ENCODE peak calls at places on chromosome 12, in eight cellular contexts. U is cardiac fibroblast; I is BE2C; T is lower leg skin; N is nephron progenitor cell; F is activated T-cell treated with anti-CD3 and anti-CD28 coated beads for 24 hours; G is CMK; R is naive thymus-derived CD8-positive, alpha-beta T cell. O is an unnamed sample.

GRCh38 chr12:104928036-104928770 is 29.9 kb downstream of the SLC41A2 start:
- DNase-seq in R (no peak), I (no peak), F (no peak), N (no peak), U (no peak), T (no peak), G (no peak), O (no peak)

GRCh38 chr12:47088021-47088944 is 8.5 kb upstream of the AMIGO2 start:
- DNase-seq in R (no peak), F (no peak), I (no peak), N (no peak), G (no peak), T (no peak), U (peak; percentile 72), O (peak; percentile 84)

GRCh38 chr12:89707623-89707991 is 1.0 kb downstream of the ATP2B1 start:
- DNase-seq in N (peak; percentile 59), R (no peak), G (no peak), U (no peak), I (peak; percentile 55), F (no peak), T (no peak), O (no peak)

GRCh38 chr12:59708059-59708458 is 112.2 kb downstream of the SLC16A7 start:
- DNase-seq in G (no peak), F (no peak), I (no peak), R (no peak), U (peak; percentile 70), N (no peak), T (no peak), O (no peak)

GRCh38 chr12:59716049-59716448 is 120.2 kb downstream of the SLC16A7 start:
- DNase-seq in U (peak; percentile 11), I (no peak), R (no peak), F (no peak), G (no peak), T (no peak), N (no peak), O (no peak)

GRCh38 chr12:67827820-67828383 is 161.3 kb upstream of the IFNG-AS1 start:
- DNase-seq in G (no peak), T (no peak), N (no peak), F (peak; percentile 57), U (peak; percentile 98), R (no peak), I (no peak), O (peak; percentile 73)

GRCh38 chr12:54287316-54288157 is 7.0 kb downstream of the HNRNPA1 start:
- DNase-seq in I (no peak), G (no peak), U (no peak), R (no peak), F (no peak), N (no peak), T (no peak), O (no peak)

GRCh38 chr12:6195665-6196535 is 4.3 kb upstream of the CD9 start:
- DNase-seq in I (peak; percentile 89), R (peak; percentile 60), N (peak; percentile 92), G (peak; percentile 24), F (peak; percentile 66), T (peak; percentile 98), U (peak; percentile 81), O (peak; percentile 94)

GRCh38 chr12:27293463-27293862 is 39.2 kb upstream of the BMAL2 start:
- DNase-seq in F (no peak), G (no peak), R (no peak), T (no peak), N (no peak), U (peak; percentile 68), I (no peak), O (no peak)